ENCODE peak calls at places on chromosome 6, in four cellular contexts. One of them, this sample, is unnamed.

GRCh38 chr6:36414481-36414880 is 27.0 kb upstream of the ETV7 start:
- DNase-seq in left ventricle myocardium inferior: no peak
- DNase-seq in C1 segment of cervical spinal cord: no peak
- DNase-seq in GM04503: no peak
- DNase-seq in this sample: no peak

GRCh38 chr6:125707615-125708243 is 41.7 kb upstream of the HEY2 start:
- DNase-seq in left ventricle myocardium inferior: no peak
- DNase-seq in C1 segment of cervical spinal cord: no peak
- DNase-seq in GM04503: no peak
- DNase-seq in this sample: no peak

GRCh38 chr6:17281100-17281496 is at the start of gene RBM24:
- DNase-seq in left ventricle myocardium inferior: peak
- DNase-seq in GM04503: no peak
- DNase-seq in C1 segment of cervical spinal cord: no peak
- DNase-seq in this sample: peak

GRCh38 chr6:81739230-81740195 is 13.0 kb downstream of the TENT5A start:
- DNase-seq in left ventricle myocardium inferior: no peak
- DNase-seq in C1 segment of cervical spinal cord: no peak
- DNase-seq in GM04503: no peak
- DNase-seq in this sample: no peak

GRCh38 chr6:160160450-160160849 is 38.8 kb downstream of the SLC22A1 start:
- DNase-seq in left ventricle myocardium inferior: no peak
- DNase-seq in GM04503: no peak
- DNase-seq in C1 segment of cervical spinal cord: no peak
- DNase-seq in this sample: no peak

GRCh38 chr6:109424946-109425345 is 15.5 kb downstream of the PPIL6 start:
- DNase-seq in left ventricle myocardium inferior: no peak
- DNase-seq in GM04503: no peak
- DNase-seq in C1 segment of cervical spinal cord: no peak
- DNase-seq in this sample: no peak

GRCh38 chr6:73734843-73735453 is 38.9 kb downstream of the CD109 start:
- DNase-seq in C1 segment of cervical spinal cord: no peak
- DNase-seq in GM04503: no peak
- DNase-seq in left ventricle myocardium inferior: no peak
- DNase-seq in this sample: no peak

GRCh38 chr6:125340175-125340835 is 38.5 kb upstream of the HDDC2 start:
- DNase-seq in C1 segment of cervical spinal cord: no peak
- DNase-seq in left ventricle myocardium inferior: peak
- DNase-seq in GM04503: no peak
- DNase-seq in this sample: no peak

GRCh38 chr6:42028234-42029061 is 21.9 kb upstream of the TAF8 start:
- DNase-seq in left ventricle myocardium inferior: no peak
- DNase-seq in GM04503: no peak
- DNase-seq in C1 segment of cervical spinal cord: no peak
- DNase-seq in this sample: no peak

GRCh38 chr6:157045831-157046454 is 268.8 kb downstream of the ARID1B start:
- DNase-seq in GM04503: no peak
- DNase-seq in C1 segment of cervical spinal cord: no peak
- DNase-seq in left ventricle myocardium inferior: no peak
- DNase-seq in this sample: no peak

GRCh38 chr6:19410477-19410876 is 426.7 kb upstream of the ID4 start:
- DNase-seq in GM04503: no peak
- DNase-seq in C1 segment of cervical spinal cord: no peak
- DNase-seq in left ventricle myocardium inferior: no peak
- DNase-seq in this sample: no peak

GRCh38 chr6:118370722-118371121 is 177.4 kb upstream of the PLN start:
- DNase-seq in GM04503: no peak
- DNase-seq in left ventricle myocardium inferior: no peak
- DNase-seq in C1 segment of cervical spinal cord: no peak
- DNase-seq in this sample: no peak

GRCh38 chr6:52582446-52582845 is 5.6 kb upstream of the TRAM2 start:
- DNase-seq in left ventricle myocardium inferior: no peak
- DNase-seq in GM04503: no peak
- DNase-seq in C1 segment of cervical spinal cord: no peak
- DNase-seq in this sample: no peak

GRCh38 chr6:119521251-119521650 is 171.7 kb upstream of the MAN1A1 start:
- DNase-seq in C1 segment of cervical spinal cord: no peak
- DNase-seq in left ventricle myocardium inferior: no peak
- DNase-seq in GM04503: no peak
- DNase-seq in this sample: no peak

GRCh38 chr6:151071295-151071694 is 168.5 kb upstream of the AKAP12 start:
- DNase-seq in GM04503: peak
- DNase-seq in left ventricle myocardium inferior: peak
- DNase-seq in C1 segment of cervical spinal cord: no peak
- DNase-seq in this sample: peak

GRCh38 chr6:137162692-137163303 is 10.6 kb downstream of the IL22RA2 start:
- DNase-seq in C1 segment of cervical spinal cord: no peak
- DNase-seq in GM04503: no peak
- DNase-seq in left ventricle myocardium inferior: no peak
- DNase-seq in this sample: no peak

GRCh38 chr6:21110684-21111398 is 482.7 kb upstream of the SOX4 start:
- DNase-seq in GM04503: no peak
- DNase-seq in left ventricle myocardium inferior: no peak
- DNase-seq in C1 segment of cervical spinal cord: no peak
- DNase-seq in this sample: no peak

GRCh38 chr6:68743099-68743498 is 108.0 kb downstream of the ADGRB3 start:
- DNase-seq in GM04503: no peak
- DNase-seq in C1 segment of cervical spinal cord: no peak
- DNase-seq in left ventricle myocardium inferior: no peak
- DNase-seq in this sample: no peak

GRCh38 chr6:141451508-141452353 is 681.0 kb upstream of the GJE1 start:
- DNase-seq in C1 segment of cervical spinal cord: no peak
- DNase-seq in left ventricle myocardium inferior: no peak
- DNase-seq in GM04503: peak
- DNase-seq in this sample: no peak

GRCh38 chr6:142867988-142868818 is 76.8 kb downstream of the HIVEP2 start:
- DNase-seq in GM04503: no peak
- DNase-seq in left ventricle myocardium inferior: no peak
- DNase-seq in C1 segment of cervical spinal cord: no peak
- DNase-seq in this sample: no peak

GRCh38 chr6:39882567-39882953 is 51.7 kb downstream of the MOCS1 start:
- DNase-seq in GM04503: peak
- DNase-seq in left ventricle myocardium inferior: peak
- DNase-seq in C1 segment of cervical spinal cord: no peak
- DNase-seq in this sample: peak

GRCh38 chr6:26088344-26088743 is 1.1 kb downstream of the HFE start:
- DNase-seq in left ventricle myocardium inferior: peak
- DNase-seq in GM04503: no peak
- DNase-seq in C1 segment of cervical spinal cord: no peak
- DNase-seq in this sample: peak

GRCh38 chr6:35409245-35409644 is 42.9 kb upstream of the FANCE start:
- DNase-seq in left ventricle myocardium inferior: no peak
- DNase-seq in GM04503: no peak
- DNase-seq in C1 segment of cervical spinal cord: no peak
- DNase-seq in this sample: no peak

GRCh38 chr6:18656506-18656905 is 269.4 kb downstream of the RNF144B start:
- DNase-seq in GM04503: no peak
- DNase-seq in left ventricle myocardium inferior: no peak
- DNase-seq in C1 segment of cervical spinal cord: no peak
- DNase-seq in this sample: no peak

GRCh38 chr6:118632359-118632758 is 19.0 kb downstream of the CEP85L start:
- DNase-seq in left ventricle myocardium inferior: no peak
- DNase-seq in GM04503: no peak
- DNase-seq in C1 segment of cervical spinal cord: no peak
- DNase-seq in this sample: no peak

GRCh38 chr6:166512567-166512966 is 73.9 kb downstream of the RAMACL start:
- DNase-seq in left ventricle myocardium inferior: no peak
- DNase-seq in GM04503: no peak
- DNase-seq in C1 segment of cervical spinal cord: no peak
- DNase-seq in this sample: no peak

GRCh38 chr6:128919831-128920230 is 36.9 kb downstream of the LAMA2 start:
- DNase-seq in GM04503: peak
- DNase-seq in left ventricle myocardium inferior: no peak
- DNase-seq in C1 segment of cervical spinal cord: no peak
- DNase-seq in this sample: no peak

This sample was measured in ovary.